ENCODE peak calls at places on chromosome 18, in nine cellular contexts. F is sigmoid colon, U is suprapubic skin, N is GM12878, I is body of pancreas, D is breast epithelium, H is uterus, X is IMR-90, J is thyroid gland. G is an unnamed sample.

GRCh38 chr18:59617468-59617932 is 79.7 kb downstream of the CCBE1 start:
- DNase-seq in J (no peak), N (no peak), X (no peak), F (no peak), H (no peak), I (no peak), D (no peak), U (no peak), G (no peak)

GRCh38 chr18:74342416-74343043 is 26.9 kb downstream of the C18orf63 start:
- DNase-seq in N (no peak), X (peak; percentile 77), H (no peak), U (no peak), I (peak; percentile 45), J (no peak), D (no peak), F (no peak), G (no peak)

GRCh38 chr18:51391731-51392130 is 194.2 kb upstream of the MEX3C start:
- DNase-seq in D (no peak), F (no peak), X (no peak), I (no peak), J (no peak), H (no peak), U (no peak), N (no peak), G (no peak)

GRCh38 chr18:44887227-44887631 is 206.5 kb downstream of the SETBP1 start:
- DNase-seq in F (no peak), N (peak; percentile 69), J (no peak), H (no peak), I (peak; percentile 75), X (peak; percentile 2), D (no peak), U (no peak), G (no peak)

GRCh38 chr18:45197526-45197970 is 417.7 kb upstream of the SLC14A2 start:
- DNase-seq in J (peak; percentile 51), D (no peak), U (no peak), F (no peak), H (no peak), I (no peak), X (peak; percentile 46), N (peak; percentile 88), G (no peak)

GRCh38 chr18:74023220-74023619 is 124.4 kb downstream of the FBXO15 start:
- DNase-seq in H (no peak), X (no peak), J (no peak), I (no peak), N (no peak), U (no peak), D (no peak), F (no peak), G (no peak)

GRCh38 chr18:47915229-47915628 is 15.2 kb downstream of the SMAD2 start:
- DNase-seq in F (no peak), U (no peak), X (peak; percentile 30), D (no peak), I (no peak), J (no peak), N (no peak), H (no peak), G (no peak)

GRCh38 chr18:6106116-6106645 is 210.9 kb upstream of the TMEM200C start:
- DNase-seq in F (no peak), H (no peak), N (no peak), D (no peak), I (no peak), U (no peak), X (no peak), J (no peak), G (no peak)

GRCh38 chr18:31723998-31724711 is 36.5 kb downstream of the SLC25A52 start:
- DNase-seq in X (no peak), I (peak; percentile 50), D (no peak), H (peak; percentile 22), F (peak; percentile 65), J (peak; percentile 13), U (no peak), N (no peak), G (peak; percentile 33)

GRCh38 chr18:41745166-41746049 is 209.6 kb upstream of the PIK3C3 start:
- DNase-seq in X (peak; percentile 6), H (no peak), F (no peak), J (peak; percentile 36), N (no peak), I (peak; percentile 32), U (no peak), D (peak; percentile 32), G (peak; percentile 11)

GRCh38 chr18:39571511-39571910 is 2005.9 kb upstream of the CELF4 start:
- DNase-seq in F (no peak), J (no peak), N (no peak), D (no peak), H (no peak), I (no peak), X (peak; percentile 19), U (no peak), G (no peak)

GRCh38 chr18:5574843-5575242 is 31.0 kb upstream of the EPB41L3 start:
- DNase-seq in U (no peak), D (no peak), H (no peak), N (no peak), I (no peak), J (no peak), F (no peak), X (no peak), G (no peak)

GRCh38 chr18:22214731-22215528 is 45.5 kb downstream of the GATA6 start:
- DNase-seq in D (no peak), U (no peak), X (peak; percentile 57), F (no peak), H (no peak), J (no peak), N (no peak), I (no peak), G (no peak)

GRCh38 chr18:8713691-8714090 is 8.3 kb downstream of the MTCL1 start:
- DNase-seq in F (no peak), H (no peak), U (no peak), I (no peak), X (no peak), N (no peak), J (no peak), D (no peak), G (no peak)

GRCh38 chr18:57859314-57859713 is 56.2 kb upstream of the ATP8B1 start:
- DNase-seq in D (no peak), J (no peak), H (no peak), I (peak; percentile 18), F (no peak), U (no peak), X (no peak), N (no peak), G (no peak)

GRCh38 chr18:25295624-25296138 is 56.3 kb downstream of the ZNF521 start:
- DNase-seq in X (no peak), I (no peak), N (no peak), U (no peak), D (no peak), F (no peak), H (no peak), J (no peak), G (no peak)

GRCh38 chr18:22663378-22663777 is 245.7 kb upstream of the CTAGE1 start:
- DNase-seq in J (no peak), U (no peak), H (no peak), X (no peak), I (no peak), F (no peak), D (no peak), N (no peak), G (no peak)

GRCh38 chr18:23270999-23271680 is 135.9 kb downstream of the CABLES1 start:
- DNase-seq in H (no peak), I (no peak), F (no peak), D (no peak), J (no peak), X (peak; percentile 18), U (no peak), N (no peak), G (no peak)

GRCh38 chr18:44079602-44080001 is 601.1 kb upstream of the SETBP1 start:
- DNase-seq in X (peak; percentile 70), D (no peak), N (no peak), F (no peak), U (no peak), J (no peak), I (no peak), H (no peak), G (no peak)

GRCh38 chr18:2573408-2573807 is 2.1 kb downstream of the NDC80 start:
- DNase-seq in N (no peak), U (no peak), F (no peak), J (no peak), H (no peak), X (no peak), I (no peak), D (no peak), G (no peak)

GRCh38 chr18:2570772-2571199 is 519 bp downstream of the METTL4 start:
- DNase-seq in F (peak; percentile 82), D (peak; percentile 62), I (peak; percentile 70), J (peak; percentile 77), U (peak; percentile 87), X (peak; percentile 64), H (peak; percentile 69), N (peak; percentile 20), G (peak; percentile 66)

GRCh38 chr18:2571200-2572143 is at the start of the genes METTL4 and NDC80:
- DNase-seq in H (peak; percentile 84), X (peak; percentile 86), I (peak; percentile 80), U (peak; percentile 87), F (peak; percentile 88), J (peak; percentile 77), D (peak; percentile 66), N (peak; percentile 71), G (peak; percentile 88)

GRCh38 chr18:2572892-2573291 is 1.5 kb downstream of the NDC80 start:
- DNase-seq in X (no peak), I (no peak), J (no peak), H (no peak), F (no peak), D (no peak), N (no peak), U (no peak), G (no peak)

GRCh38 chr18:2572144-2572682 is 856 bp downstream of the NDC80 start:
- DNase-seq in N (no peak), J (no peak), F (no peak), X (no peak), H (no peak), I (no peak), D (no peak), U (no peak), G (no peak)
- H3K27ac ChIP-seq in N (peak overlapping the region; percentile 100), J (no peak overlapping the region), F (no peak overlapping the region), X (peak overlapping the region; percentile 27), H (no peak overlapping the region), I (no peak overlapping the region), D (no peak overlapping the region), U (no peak overlapping the region), G (no peak overlapping the region)

GRCh38 chr18:62714671-62715438 is 486 bp upstream of the PHLPP1 start:
- DNase-seq in I (peak; percentile 99), J (peak; percentile 99), H (peak; percentile 100), D (peak; percentile 99), X (peak; percentile 100), U (peak; percentile 100), F (peak; percentile 100), N (peak; percentile 93), G (peak; percentile 100)
- TF ChIP-seq POLR2A in I (no peak), J (no peak), H (no peak), D (no peak), X (no peak), U (no peak), F (no peak), N (no peak), G (no peak)

GRCh38 chr18:61681065-61681464 is 211.7 kb downstream of the RNF152 start:
- DNase-seq in X (no peak), F (no peak), H (no peak), D (no peak), U (no peak), N (no peak), J (no peak), I (no peak), G (no peak)
- H3K9me3 ChIP-seq in X (peaks cover 7% of the 10 kb centered on the region), F (peaks cover 7% of the 10 kb centered on the region), H (peaks cover 6% of the 10 kb centered on the region), D (peaks cover 18% of the 10 kb centered on the region), U (peaks cover 12% of the 10 kb centered on the region), N (no peaks in the 10 kb centered on the region), J (no peaks in the 10 kb centered on the region), I (peaks cover 10% of the 10 kb centered on the region), G (peaks cover 25% of the 10 kb centered on the region)

GRCh38 chr18:3712485-3712884 is 262.5 kb downstream of the TGIF1 start:
- DNase-seq in H (no peak), D (no peak), J (no peak), U (no peak), I (no peak), X (no peak), N (no peak), F (no peak), G (no peak)
- H3K27ac ChIP-seq in H (no peak overlapping the region), D (no peak overlapping the region), J (no peak overlapping the region), U (no peak overlapping the region), I (no peak overlapping the region), X (no peak overlapping the region), N (no peak overlapping the region), F (no peak overlapping the region), G (no peak overlapping the region)

G was measured in heart left ventricle.